ENCODE peak calls at places on chromosome 14, in four cellular contexts. K is KG1, Z is ovary, N is NCI-H510A. J is an unnamed sample.

GRCh38 chr14:90839024-90839888 is 23.0 kb upstream of the TTC7B start:
- DNase-seq in K (no peak), N (no peak), Z (no peak), J (peak; percentile 54)

GRCh38 chr14:63345826-63346225 is 27.1 kb upstream of the GPHB5 start:
- DNase-seq in Z (no peak), N (peak; percentile 10), K (no peak), J (no peak)

GRCh38 chr14:59261334-59261733 is 72.9 kb downstream of the DAAM1 start:
- DNase-seq in Z (no peak), K (no peak), N (no peak), J (no peak)

GRCh38 chr14:77039285-77040058 is 11.0 kb upstream of the IRF2BPL start:
- DNase-seq in Z (no peak), K (no peak), N (no peak), J (no peak)

GRCh38 chr14:87102979-87103378 is 890.0 kb downstream of the GALC start:
- DNase-seq in K (no peak), N (no peak), Z (no peak), J (no peak)

GRCh38 chr14:40216976-40217375 is 784.7 kb upstream of the FBXO33 start:
- DNase-seq in N (no peak), K (no peak), Z (no peak), J (no peak)

GRCh38 chr14:53265025-53265424 is 111.9 kb upstream of the DDHD1 start:
- DNase-seq in K (no peak), Z (no peak), N (no peak), J (no peak)

GRCh38 chr14:101022121-101022520 is 118.6 kb upstream of the RTL1 start:
- DNase-seq in Z (no peak), N (no peak), K (no peak), J (peak; percentile 9)

GRCh38 chr14:96986701-96987474 is 189.7 kb downstream of the VRK1 start:
- DNase-seq in K (no peak), N (no peak), Z (no peak), J (no peak)

GRCh38 chr14:100581228-100582145 is 5.7 kb downstream of the BEGAIN start:
- DNase-seq in Z (peak; percentile 10), K (no peak), N (no peak), J (no peak)

GRCh38 chr14:30553311-30553989 is 5.5 kb upstream of the G2E3 start:
- DNase-seq in Z (no peak), N (no peak), K (no peak), J (no peak)

GRCh38 chr14:58899317-58899713 is 261.6 kb downstream of the DACT1 start:
- DNase-seq in N (no peak), K (no peak), Z (no peak), J (no peak)

J was measured in uterus.